ENCODE peak calls at places on chromosomes 7 and 10, in five cellular contexts. D, E, V, X and Y are unnamed samples.

GRCh38 chr10:90447836-90448235 is 410.0 kb downstream of the HTR7 start:
- DNase-seq in D (no peak), X (no peak), V (no peak), E (no peak), Y (no peak)

GRCh38 chr10:7185367-7185690 is 225.5 kb downstream of the SFMBT2 start:
- DNase-seq in V (no peak), E (no peak), D (no peak), X (no peak), Y (no peak)

GRCh38 chr10:122561792-122562191 is 1.2 kb downstream of the DMBT1 start:
- DNase-seq in X (no peak), E (no peak), D (no peak), V (no peak), Y (no peak)

GRCh38 chr7:100975391-100975821 is 6.0 kb downstream of the MUC12 start:
- DNase-seq in D (no peak), E (no peak), X (no peak), V (no peak), Y (no peak)

GRCh38 chr7:11934766-11935165 is 102.8 kb upstream of the THSD7A start:
- DNase-seq in X (no peak), V (no peak), E (no peak), D (no peak), Y (no peak)

GRCh38 chr10:128837478-128837877 is 629.6 kb upstream of the MGMT start:
- DNase-seq in V (no peak), X (no peak), D (no peak), E (no peak), Y (no peak)

GRCh38 chr10:73876971-73877370 is 2.6 kb upstream of the CAMK2G start:
- DNase-seq in E (no peak), X (no peak), V (no peak), D (no peak), Y (no peak)

GRCh38 chr7:15446722-15447121 is 115.1 kb downstream of the AGMO start:
- DNase-seq in D (no peak), V (no peak), X (no peak), E (no peak), Y (no peak)

GRCh38 chr7:22120391-22121053 is 174.8 kb upstream of the CDCA7L start:
- DNase-seq in X (no peak), D (no peak), E (no peak), V (no peak), Y (no peak)

GRCh38 chr10:105971460-105971859 is 1193.0 kb downstream of the SORCS1 start:
- DNase-seq in V (no peak), E (no peak), D (no peak), X (no peak), Y (no peak)

GRCh38 chr10:105973912-105974311 is 1190.6 kb downstream of the SORCS1 start:
- DNase-seq in X (no peak), V (no peak), E (no peak), D (no peak), Y (no peak)

GRCh38 chr10:105974803-105975456 is 1189.6 kb downstream of the SORCS1 start:
- DNase-seq in E (no peak), X (no peak), V (no peak), D (no peak), Y (no peak)

GRCh38 chr10:105969884-105970377 is 1194.6 kb downstream of the SORCS1 start:
- DNase-seq in D (no peak), E (no peak), X (no peak), V (no peak), Y (no peak)

GRCh38 chr10:105973252-105973877 is 1191.1 kb downstream of the SORCS1 start:
- DNase-seq in E (peak; percentile 9), D (no peak), X (no peak), V (no peak), Y (no peak)
- H3K4me1 ChIP-seq in E (no peaks in the 10 kb centered on the region), D (no peaks in the 10 kb centered on the region), X (no peaks in the 10 kb centered on the region), V (no peaks in the 10 kb centered on the region), Y (no peaks in the 10 kb centered on the region)

DNA sequence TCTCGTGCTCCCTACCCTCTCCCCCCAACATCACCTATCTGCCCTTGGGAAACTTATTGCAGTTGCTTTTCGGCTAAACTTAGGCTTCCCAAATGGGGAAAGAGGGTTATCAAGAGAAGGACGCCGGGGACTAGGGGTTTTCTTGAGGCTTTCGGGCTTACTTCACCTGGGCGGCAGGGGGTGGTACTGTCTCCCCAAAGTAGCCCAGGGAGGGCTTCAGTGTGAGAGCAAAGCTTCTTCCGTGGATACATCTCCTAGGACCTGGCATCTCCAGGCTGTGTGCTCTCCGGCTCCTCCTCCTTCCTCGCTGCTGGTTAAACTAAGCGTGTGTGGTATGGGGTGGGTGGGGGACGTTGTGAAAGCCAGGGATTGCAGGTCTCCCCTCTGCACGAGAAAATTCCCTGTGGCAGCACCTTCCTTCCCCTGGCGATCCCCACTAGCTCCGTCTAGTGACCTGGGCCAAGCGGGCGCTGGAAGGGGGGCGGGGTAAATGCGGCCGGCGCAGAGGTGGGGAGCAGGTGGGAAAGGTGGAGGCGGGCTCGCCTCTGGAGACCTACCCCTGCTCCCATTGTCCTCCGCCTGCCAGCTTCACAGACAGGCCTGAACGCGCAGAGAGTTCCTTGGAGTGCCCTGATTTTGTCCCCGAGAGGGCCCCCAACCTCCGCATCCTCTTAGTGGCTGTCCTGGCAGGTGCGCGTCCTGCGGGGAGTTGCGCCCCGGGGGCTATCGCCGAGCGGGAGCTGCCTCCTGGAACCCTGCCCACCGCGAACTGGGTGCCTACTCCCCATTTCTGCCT is 1.2 kb downstream of the PLXDC2 start:
- DNase-seq in E (peak; percentile 51), D (no peak), X (peak; percentile 77), V (peak; percentile 35), Y (peak; percentile 54)
- TF ChIP-seq CTCF in E (no peak), D (no peak), X (no peak), V (no peak), Y (no peak)

GRCh38 chr7:131654249-131654558 is 97.8 kb upstream of the PODXL start:
- DNase-seq in X (no peak), E (no peak), D (no peak), V (no peak), Y (no peak)
- H3K4me1 ChIP-seq in X (no peaks in the 10 kb centered on the region), E (no peaks in the 10 kb centered on the region), D (no peaks in the 10 kb centered on the region), V (peaks cover 26% of the 10 kb centered on the region), Y (no peaks in the 10 kb centered on the region)

GRCh38 chr7:117402109-117402508 is 25.2 kb downstream of the ASZ1 start:
- DNase-seq in D (no peak), E (no peak), V (no peak), X (no peak), Y (no peak)

GRCh38 chr7:117405519-117405918 is 21.8 kb downstream of the ASZ1 start:
- DNase-seq in D (no peak), E (no peak), V (no peak), X (no peak), Y (no peak)

GRCh38 chr7:117399820-117400422 is 27.4 kb downstream of the ASZ1 start:
- DNase-seq in X (no peak), E (no peak), V (no peak), D (no peak), Y (no peak)

GRCh38 chr7:117403737-117404136 is 23.6 kb downstream of the ASZ1 start:
- DNase-seq in V (no peak), D (no peak), E (no peak), X (no peak), Y (no peak)

GRCh38 chr7:117401293-117402002 is 25.8 kb downstream of the ASZ1 start:
- DNase-seq in E (no peak), D (no peak), X (no peak), V (no peak), Y (no peak)
- TF ChIP-seq CTCF in E (peak; percentile 50), D (peak; percentile 51), X (no peak), V (no peak), Y (no peak)

DNA sequence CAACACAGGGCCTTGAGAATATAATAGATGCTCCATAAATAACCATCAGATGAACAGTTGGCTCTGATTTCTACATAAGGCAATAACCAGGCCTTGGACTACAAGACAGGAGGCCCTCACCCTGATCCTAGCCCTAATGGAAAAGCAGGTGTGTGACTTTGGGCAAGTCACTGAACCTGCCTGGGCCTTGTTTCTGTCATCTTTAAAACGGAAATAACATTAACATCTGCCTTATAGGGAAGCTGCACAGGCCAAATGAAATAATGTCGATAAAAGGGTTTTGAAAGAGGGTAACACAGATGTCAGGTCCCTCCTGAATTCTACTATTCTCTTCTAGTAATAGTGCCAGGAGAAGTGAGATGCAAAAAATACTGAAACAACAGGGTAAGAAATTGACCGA is 20.7 kb downstream of the PIK3AP1 start:
- DNase-seq in D (peak; percentile 77), E (no peak), V (no peak), X (no peak), Y (no peak)
- H3K4me1 ChIP-seq in D (peaks cover 81% of the 10 kb centered on the region), E (no peaks in the 10 kb centered on the region), V (no peaks in the 10 kb centered on the region), X (peaks cover 89% of the 10 kb centered on the region), Y (peaks cover 5% of the 10 kb centered on the region)

DNA sequence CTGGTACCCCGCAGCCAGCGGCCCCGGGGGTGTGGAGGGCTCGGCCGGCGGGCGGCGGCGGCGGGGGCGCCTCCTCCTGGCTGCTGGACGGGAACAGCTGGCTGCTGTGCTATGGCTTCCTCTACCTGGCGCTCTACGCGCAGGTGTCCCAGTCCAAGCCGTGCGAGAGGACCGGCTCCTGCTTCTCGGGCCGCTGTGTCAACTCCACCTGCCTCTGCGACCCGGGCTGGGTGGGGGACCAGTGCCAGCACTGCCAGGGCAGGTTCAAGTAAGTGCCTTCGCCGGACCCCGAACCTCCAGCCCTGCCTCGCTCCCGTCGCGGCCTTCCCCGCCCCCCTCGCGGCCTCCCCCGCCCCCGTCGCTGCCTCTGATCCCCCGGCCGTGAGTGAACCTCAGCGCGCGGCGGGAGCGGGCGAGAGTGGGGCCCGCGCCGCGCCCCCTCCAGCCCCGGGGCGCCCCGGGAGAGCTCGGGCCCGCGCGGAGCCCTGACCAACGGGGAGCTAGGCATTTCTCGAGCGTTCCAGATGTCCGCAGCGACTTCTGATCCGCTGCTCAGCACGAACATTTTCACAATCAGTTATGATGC is 704 bp downstream of the ATRNL1 start:
- DNase-seq in D (no peak), X (peak; percentile 77), E (peak; percentile 85), V (no peak), Y (no peak)
- TF ChIP-seq CTCF in D (no peak), X (no peak), E (peak; percentile 45), V (peak; percentile 27), Y (no peak)

DNA sequence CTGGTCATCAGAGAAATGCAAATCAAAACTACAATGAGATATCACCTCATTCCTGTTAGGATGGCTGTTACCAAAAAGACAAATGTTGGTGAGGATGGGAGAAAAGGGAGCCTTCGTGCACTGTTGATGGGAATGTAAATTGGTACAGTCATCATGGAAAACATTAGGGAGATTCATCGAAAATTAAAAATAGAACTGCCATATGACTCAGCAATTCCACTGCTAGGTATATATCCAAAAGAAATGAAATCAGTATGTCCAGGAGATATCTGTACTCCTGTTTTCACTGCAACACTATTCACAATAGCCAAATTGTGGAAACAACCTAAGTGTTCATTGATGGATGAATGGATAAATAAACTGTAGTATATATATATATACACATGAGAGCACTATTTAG is 228.1 kb downstream of the ACTR3B start:
- DNase-seq in X (no peak), V (no peak), D (no peak), E (no peak), Y (no peak)
- H3K4me1 ChIP-seq in X (no peaks in the 10 kb centered on the region), V (no peaks in the 10 kb centered on the region), D (no peaks in the 10 kb centered on the region), E (no peaks in the 10 kb centered on the region), Y (no peaks in the 10 kb centered on the region)

DNA sequence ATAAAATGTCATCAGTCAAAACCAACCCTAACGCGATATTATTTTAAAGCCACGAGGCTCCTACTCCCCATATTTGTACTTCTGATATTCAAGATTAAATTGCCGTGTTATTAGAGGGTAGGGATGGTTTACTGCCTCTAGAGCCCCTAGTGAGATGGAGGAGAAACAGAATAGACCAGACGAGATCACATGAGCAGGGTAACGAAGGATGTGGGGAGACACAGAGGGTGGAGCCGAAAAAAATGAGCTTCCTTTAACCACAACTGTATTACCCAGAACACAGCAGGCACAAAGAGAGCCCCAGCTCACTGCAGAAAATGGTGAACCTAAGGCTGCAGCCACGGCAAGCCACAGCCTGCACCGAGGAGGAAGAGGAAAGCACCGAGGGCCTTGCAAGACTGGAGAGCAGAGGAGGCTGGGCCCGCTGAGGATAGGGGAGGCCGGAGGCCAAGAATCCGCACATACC is 14.3 kb downstream of the ZC3HAV1 start:
- DNase-seq in V (no peak), D (peak; percentile 90), E (no peak), X (peak; percentile 91), Y (no peak)
- TF ChIP-seq CTCF in V (no peak), D (peak; percentile 65), E (no peak), X (no peak), Y (no peak)